ENCODE peak calls at places on chromosomes 16 and 17, in five cellular contexts. H is SW480; Q is H4; X is CD4-positive, alpha-beta memory T cell; J is lung. Y is an unnamed sample.

GRCh38 chr16:68215302-68215701 is 20.6 kb downstream of the ESRP2 start:
- DNase-seq in J (no peak), X (no peak), Q (no peak), H (no peak), Y (no peak)

GRCh38 chr17:52128721-52129120 is 29.8 kb downstream of the CA10 start:
- DNase-seq in H (no peak), Q (no peak), J (no peak), X (no peak), Y (no peak)

GRCh38 chr16:1965610-1966009 is 984 bp upstream of the RPS2 start:
- DNase-seq in Q (no peak), J (no peak), X (no peak), H (no peak), Y (no peak)

GRCh38 chr16:90020260-90020837 is 1.1 kb upstream of the DBNDD1 start:
- DNase-seq in H (no peak), Q (no peak), J (no peak), X (no peak), Y (no peak)

GRCh38 chr17:1686086-1686485 is 1.4 kb upstream of the PRPF8 start:
- DNase-seq in Q (no peak), H (no peak), X (no peak), J (no peak), Y (no peak)

GRCh38 chr17:16352838-16353701 is at the start of gene CENPV:
- DNase-seq in H (peak), X (peak), Q (no peak), J (peak), Y (peak)

GRCh38 chr17:10737168-10737622 is 7.4 kb upstream of the TMEM220 start:
- DNase-seq in J (peak), Q (peak), X (peak), H (peak), Y (peak)

GRCh38 chr16:10578474-10579316 is 1.7 kb downstream of the EMP2 start:
- DNase-seq in J (peak), Q (peak), H (peak), X (no peak), Y (no peak)

GRCh38 chr17:50129303-50129945 is 536 bp downstream of the SAMD14 start:
- DNase-seq in Q (peak), X (peak), H (peak), J (no peak), Y (no peak)

GRCh38 chr17:60510031-60510430 is 16.0 kb downstream of the APPBP2 start:
- DNase-seq in H (no peak), J (no peak), X (no peak), Q (no peak), Y (no peak)

GRCh38 chr16:86568677-86569623 is 2.3 kb downstream of the FOXC2 start:
- DNase-seq in J (no peak), H (no peak), Q (no peak), X (no peak), Y (peak)

GRCh38 chr16:27468941-27469531 is 67.1 kb downstream of the IL21R start:
- DNase-seq in J (no peak), Q (no peak), H (no peak), X (no peak), Y (no peak)

GRCh38 chr16:3220839-3221238 is 14.1 kb downstream of the ZNF200 start:
- DNase-seq in Q (no peak), J (no peak), X (no peak), H (no peak), Y (no peak)

GRCh38 chr17:43200127-43200526 is 11.5 kb upstream of the TMEM106A start:
- DNase-seq in H (no peak), X (no peak), J (no peak), Q (no peak), Y (no peak)

GRCh38 chr17:50920041-50920410 is 53.9 kb upstream of the TOB1 start:
- DNase-seq in H (no peak), X (no peak), J (no peak), Q (no peak), Y (no peak)

GRCh38 chr16:86396318-86396882 is 113.9 kb upstream of the FOXF1 start:
- DNase-seq in H (no peak), J (no peak), X (no peak), Q (peak), Y (no peak)

GRCh38 chr17:60565233-60565632 is 34.8 kb upstream of the PPM1D start:
- DNase-seq in Q (no peak), J (no peak), X (no peak), H (no peak), Y (no peak)

Y was measured in SJSA1.